ENCODE peak calls at places on chromosomes 5 and 9, in eight cellular contexts. One of them, this sample, is unnamed.

GRCh38 chr5:43017438-43017820 is 22.7 kb downstream of the ANXA2R start:
- DNase-seq in gastrocnemius medialis: no peak
- DNase-seq in stomach: no peak
- DNase-seq in body of pancreas: no peak
- DNase-seq in upper lobe of left lung: no peak
- DNase-seq in uterus: no peak
- DNase-seq in transverse colon: peak; percentile 54
- DNase-seq in IMR-90: peak; percentile 55
- DNase-seq in this sample: peak; percentile 62

GRCh38 chr9:115058175-115058574 is 59.8 kb downstream of the TNC start:
- DNase-seq in stomach: no peak
- DNase-seq in uterus: no peak
- DNase-seq in body of pancreas: no peak
- DNase-seq in upper lobe of left lung: no peak
- DNase-seq in IMR-90: no peak
- DNase-seq in gastrocnemius medialis: no peak
- DNase-seq in transverse colon: no peak
- DNase-seq in this sample: no peak

GRCh38 chr5:141519605-141520288 is 30.9 kb downstream of the PCDHGC5 start:
- DNase-seq in transverse colon: no peak
- DNase-seq in gastrocnemius medialis: no peak
- DNase-seq in upper lobe of left lung: no peak
- DNase-seq in IMR-90: peak; percentile 43
- DNase-seq in body of pancreas: no peak
- DNase-seq in uterus: no peak
- DNase-seq in stomach: no peak
- DNase-seq in this sample: no peak

GRCh38 chr9:136833381-136834142 is 8.7 kb upstream of the AJM1 start:
- DNase-seq in uterus: no peak
- DNase-seq in transverse colon: no peak
- DNase-seq in stomach: no peak
- DNase-seq in body of pancreas: no peak
- DNase-seq in gastrocnemius medialis: no peak
- DNase-seq in IMR-90: no peak
- DNase-seq in upper lobe of left lung: no peak
- DNase-seq in this sample: no peak

GRCh38 chr5:111454198-111454606 is 58.1 kb downstream of the STARD4 start:
- DNase-seq in body of pancreas: no peak
- DNase-seq in upper lobe of left lung: no peak
- DNase-seq in stomach: no peak
- DNase-seq in transverse colon: no peak
- DNase-seq in IMR-90: peak; percentile 55
- DNase-seq in uterus: no peak
- DNase-seq in gastrocnemius medialis: no peak
- DNase-seq in this sample: no peak

GRCh38 chr9:94586814-94587213 is 6.8 kb downstream of the FBP2 start:
- DNase-seq in body of pancreas: no peak
- DNase-seq in upper lobe of left lung: no peak
- DNase-seq in gastrocnemius medialis: no peak
- DNase-seq in transverse colon: no peak
- DNase-seq in IMR-90: peak; percentile 36
- DNase-seq in uterus: no peak
- DNase-seq in stomach: no peak
- DNase-seq in this sample: no peak

GRCh38 chr5:177452688-177453638 is 6.3 kb downstream of the PRR7 start:
- DNase-seq in uterus: no peak
- DNase-seq in stomach: no peak
- DNase-seq in body of pancreas: no peak
- DNase-seq in gastrocnemius medialis: no peak
- DNase-seq in transverse colon: no peak
- DNase-seq in upper lobe of left lung: no peak
- DNase-seq in IMR-90: no peak
- DNase-seq in this sample: no peak

GRCh38 chr5:27011274-27011673 is 27.1 kb downstream of the CDH9 start:
- DNase-seq in upper lobe of left lung: no peak
- DNase-seq in transverse colon: no peak
- DNase-seq in body of pancreas: no peak
- DNase-seq in stomach: no peak
- DNase-seq in IMR-90: no peak
- DNase-seq in gastrocnemius medialis: no peak
- DNase-seq in uterus: no peak
- DNase-seq in this sample: no peak

GRCh38 chr5:159543326-159543725 is 213.0 kb upstream of the IL12B start:
- DNase-seq in stomach: no peak
- DNase-seq in transverse colon: no peak
- DNase-seq in IMR-90: no peak
- DNase-seq in upper lobe of left lung: no peak
- DNase-seq in uterus: no peak
- DNase-seq in body of pancreas: no peak
- DNase-seq in gastrocnemius medialis: no peak
- DNase-seq in this sample: no peak

GRCh38 chr9:130498918-130499698 is 54.3 kb downstream of the ASS1 start:
- DNase-seq in IMR-90: no peak
- DNase-seq in uterus: no peak
- DNase-seq in transverse colon: no peak
- DNase-seq in stomach: no peak
- DNase-seq in upper lobe of left lung: no peak
- DNase-seq in gastrocnemius medialis: no peak
- DNase-seq in body of pancreas: no peak
- DNase-seq in this sample: no peak

GRCh38 chr5:170848033-170848432 is 13.8 kb upstream of the RANBP17 start:
- DNase-seq in uterus: no peak
- DNase-seq in stomach: no peak
- DNase-seq in IMR-90: peak; percentile 23
- DNase-seq in gastrocnemius medialis: no peak
- DNase-seq in transverse colon: no peak
- DNase-seq in body of pancreas: no peak
- DNase-seq in upper lobe of left lung: peak; percentile 29
- DNase-seq in this sample: no peak

GRCh38 chr5:147920420-147921030 is 14.2 kb upstream of the C5orf46 start:
- DNase-seq in stomach: no peak
- DNase-seq in upper lobe of left lung: no peak
- DNase-seq in gastrocnemius medialis: no peak
- DNase-seq in transverse colon: no peak
- DNase-seq in uterus: no peak
- DNase-seq in body of pancreas: no peak
- DNase-seq in IMR-90: no peak
- DNase-seq in this sample: no peak

GRCh38 chr9:121295662-121296191 is 27.8 kb downstream of the GSN start:
- DNase-seq in body of pancreas: no peak
- DNase-seq in uterus: peak; percentile 36
- DNase-seq in stomach: no peak
- DNase-seq in upper lobe of left lung: no peak
- DNase-seq in gastrocnemius medialis: peak; percentile 90
- DNase-seq in transverse colon: no peak
- DNase-seq in IMR-90: no peak
- DNase-seq in this sample: no peak

GRCh38 chr9:134566936-134567335 is 74.7 kb upstream of the COL5A1 start:
- DNase-seq in transverse colon: no peak
- DNase-seq in uterus: no peak
- DNase-seq in upper lobe of left lung: peak; percentile 0
- DNase-seq in body of pancreas: no peak
- DNase-seq in gastrocnemius medialis: no peak
- DNase-seq in IMR-90: no peak
- DNase-seq in stomach: peak; percentile 5
- DNase-seq in this sample: no peak

GRCh38 chr5:135491552-135492318 is 39.6 kb upstream of the TIFAB start:
- DNase-seq in stomach: peak; percentile 30
- DNase-seq in upper lobe of left lung: peak; percentile 76
- DNase-seq in IMR-90: no peak
- DNase-seq in transverse colon: no peak
- DNase-seq in body of pancreas: no peak
- DNase-seq in uterus: no peak
- DNase-seq in gastrocnemius medialis: no peak
- DNase-seq in this sample: peak; percentile 68

GRCh38 chr5:132704875-132705274 is 31.1 kb downstream of the IL4 start:
- DNase-seq in transverse colon: no peak
- DNase-seq in upper lobe of left lung: no peak
- DNase-seq in gastrocnemius medialis: no peak
- DNase-seq in stomach: no peak
- DNase-seq in IMR-90: peak; percentile 42
- DNase-seq in uterus: no peak
- DNase-seq in body of pancreas: no peak
- DNase-seq in this sample: no peak

GRCh38 chr5:57953830-57954229 is 471.2 kb upstream of the ACTBL2 start:
- DNase-seq in uterus: no peak
- DNase-seq in upper lobe of left lung: no peak
- DNase-seq in transverse colon: no peak
- DNase-seq in stomach: no peak
- DNase-seq in IMR-90: no peak
- DNase-seq in body of pancreas: no peak
- DNase-seq in gastrocnemius medialis: no peak
- DNase-seq in this sample: peak; percentile 20

GRCh38 chr9:94933429-94933828 is 206.9 kb downstream of the AOPEP start:
- DNase-seq in body of pancreas: no peak
- DNase-seq in transverse colon: no peak
- DNase-seq in IMR-90: peak; percentile 61
- DNase-seq in stomach: no peak
- DNase-seq in gastrocnemius medialis: no peak
- DNase-seq in upper lobe of left lung: no peak
- DNase-seq in uterus: no peak
- DNase-seq in this sample: no peak

GRCh38 chr9:20054734-20055133 is 265.9 kb upstream of the SLC24A2 start:
- DNase-seq in IMR-90: no peak
- DNase-seq in stomach: no peak
- DNase-seq in transverse colon: no peak
- DNase-seq in body of pancreas: no peak
- DNase-seq in gastrocnemius medialis: no peak
- DNase-seq in uterus: no peak
- DNase-seq in upper lobe of left lung: no peak
- DNase-seq in this sample: no peak

GRCh38 chr9:113474372-113474771 is 10.8 kb downstream of the RGS3 start:
- DNase-seq in IMR-90: no peak
- DNase-seq in uterus: no peak
- DNase-seq in transverse colon: no peak
- DNase-seq in stomach: no peak
- DNase-seq in body of pancreas: no peak
- DNase-seq in upper lobe of left lung: no peak
- DNase-seq in gastrocnemius medialis: no peak
- DNase-seq in this sample: no peak

GRCh38 chr5:11273180-11273882 is 512.3 kb upstream of the DAP start:
- DNase-seq in stomach: no peak
- DNase-seq in transverse colon: no peak
- DNase-seq in IMR-90: no peak
- DNase-seq in upper lobe of left lung: no peak
- DNase-seq in uterus: no peak
- DNase-seq in gastrocnemius medialis: no peak
- DNase-seq in body of pancreas: no peak
- DNase-seq in this sample: no peak

GRCh38 chr5:137498301-137498735 is 808 bp downstream of the SPOCK1 start:
- DNase-seq in stomach: no peak
- DNase-seq in IMR-90: no peak
- DNase-seq in gastrocnemius medialis: no peak
- DNase-seq in transverse colon: no peak
- DNase-seq in body of pancreas: no peak
- DNase-seq in uterus: no peak
- DNase-seq in upper lobe of left lung: no peak
- DNase-seq in this sample: no peak

GRCh38 chr9:89436963-89437625 is 60.8 kb downstream of the SEMA4D start:
- DNase-seq in upper lobe of left lung: peak; percentile 92
- DNase-seq in IMR-90: no peak
- DNase-seq in gastrocnemius medialis: no peak
- DNase-seq in uterus: no peak
- DNase-seq in stomach: peak; percentile 84
- DNase-seq in body of pancreas: no peak
- DNase-seq in transverse colon: peak; percentile 81
- DNase-seq in this sample: no peak

GRCh38 chr5:176438959-176439757 is 9.0 kb upstream of the FAF2 start:
- DNase-seq in gastrocnemius medialis: no peak
- DNase-seq in body of pancreas: no peak
- DNase-seq in IMR-90: peak; percentile 88
- DNase-seq in stomach: no peak
- DNase-seq in upper lobe of left lung: no peak
- DNase-seq in uterus: no peak
- DNase-seq in transverse colon: no peak
- DNase-seq in this sample: no peak

GRCh38 chr9:112378441-112379176 is 1.3 kb upstream of the HSDL2 start:
- DNase-seq in upper lobe of left lung: no peak
- DNase-seq in body of pancreas: peak; percentile 24
- DNase-seq in gastrocnemius medialis: no peak
- DNase-seq in stomach: no peak
- DNase-seq in uterus: no peak
- DNase-seq in transverse colon: peak; percentile 40
- DNase-seq in IMR-90: no peak
- DNase-seq in this sample: peak; percentile 54

GRCh38 chr9:81132318-81132717 is 557.0 kb downstream of the TLE1 start:
- DNase-seq in transverse colon: no peak
- DNase-seq in stomach: no peak
- DNase-seq in IMR-90: peak; percentile 72
- DNase-seq in upper lobe of left lung: no peak
- DNase-seq in body of pancreas: no peak
- DNase-seq in gastrocnemius medialis: no peak
- DNase-seq in uterus: no peak
- DNase-seq in this sample: no peak

GRCh38 chr5:1009359-1010180 is 968 bp downstream of the NKD2 start:
- DNase-seq in stomach: no peak
- DNase-seq in transverse colon: no peak
- DNase-seq in body of pancreas: peak; percentile 10
- DNase-seq in uterus: peak; percentile 6
- DNase-seq in gastrocnemius medialis: no peak
- DNase-seq in IMR-90: no peak
- DNase-seq in upper lobe of left lung: peak; percentile 18
- DNase-seq in this sample: no peak

GRCh38 chr5:154369682-154370081 is 76.1 kb upstream of the SAP30L start:
- DNase-seq in stomach: no peak
- DNase-seq in uterus: no peak
- DNase-seq in gastrocnemius medialis: no peak
- DNase-seq in body of pancreas: no peak
- DNase-seq in upper lobe of left lung: no peak
- DNase-seq in IMR-90: peak; percentile 36
- DNase-seq in transverse colon: no peak
- DNase-seq in this sample: peak; percentile 65
- TF ChIP-seq POLR2A in stomach: no peak
- TF ChIP-seq POLR2A in uterus: no peak
- TF ChIP-seq POLR2A in gastrocnemius medialis: no peak
- TF ChIP-seq POLR2A in body of pancreas: no peak
- TF ChIP-seq POLR2A in upper lobe of left lung: no peak
- TF ChIP-seq POLR2A in IMR-90: no peak
- TF ChIP-seq POLR2A in transverse colon: no peak
- TF ChIP-seq POLR2A in this sample: no peak

GRCh38 chr9:127785933-127786772 is at the start of gene CDK9:
- DNase-seq in transverse colon: peak; percentile 94
- DNase-seq in stomach: peak; percentile 93
- DNase-seq in upper lobe of left lung: peak; percentile 89
- DNase-seq in IMR-90: peak; percentile 81
- DNase-seq in uterus: peak; percentile 90
- DNase-seq in body of pancreas: peak; percentile 93
- DNase-seq in gastrocnemius medialis: peak; percentile 86
- DNase-seq in this sample: peak; percentile 96
- TF ChIP-seq POLR2A in transverse colon: peak; percentile 75
- TF ChIP-seq POLR2A in stomach: no peak
- TF ChIP-seq POLR2A in upper lobe of left lung: peak; percentile 83
- TF ChIP-seq POLR2A in IMR-90: peak; percentile 79
- TF ChIP-seq POLR2A in uterus: peak; percentile 61
- TF ChIP-seq POLR2A in body of pancreas: peak; percentile 71
- TF ChIP-seq POLR2A in gastrocnemius medialis: peak; percentile 97
- TF ChIP-seq POLR2A in this sample: peak; percentile 65

GRCh38 chr9:16236326-16236725 is 634.1 kb downstream of the BNC2 start:
- DNase-seq in IMR-90: peak; percentile 97
- DNase-seq in gastrocnemius medialis: no peak
- DNase-seq in transverse colon: no peak
- DNase-seq in upper lobe of left lung: no peak
- DNase-seq in uterus: peak; percentile 73
- DNase-seq in body of pancreas: no peak
- DNase-seq in stomach: no peak
- DNase-seq in this sample: no peak
- TF ChIP-seq POLR2A in IMR-90: no peak
- TF ChIP-seq POLR2A in gastrocnemius medialis: no peak
- TF ChIP-seq POLR2A in transverse colon: no peak
- TF ChIP-seq POLR2A in upper lobe of left lung: no peak
- TF ChIP-seq POLR2A in uterus: no peak
- TF ChIP-seq POLR2A in body of pancreas: no peak
- TF ChIP-seq POLR2A in stomach: no peak
- TF ChIP-seq POLR2A in this sample: no peak

GRCh38 chr9:125635888-125636287 is 71.1 kb downstream of the MAPKAP1 start:
- DNase-seq in body of pancreas: no peak
- DNase-seq in uterus: no peak
- DNase-seq in IMR-90: no peak
- DNase-seq in upper lobe of left lung: no peak
- DNase-seq in stomach: no peak
- DNase-seq in gastrocnemius medialis: no peak
- DNase-seq in transverse colon: no peak
- DNase-seq in this sample: no peak
- TF ChIP-seq POLR2A in body of pancreas: no peak
- TF ChIP-seq POLR2A in uterus: no peak
- TF ChIP-seq POLR2A in IMR-90: no peak
- TF ChIP-seq POLR2A in upper lobe of left lung: no peak
- TF ChIP-seq POLR2A in stomach: no peak
- TF ChIP-seq POLR2A in gastrocnemius medialis: no peak
- TF ChIP-seq POLR2A in transverse colon: no peak
- TF ChIP-seq POLR2A in this sample: no peak

This sample was measured in erythroblast.